ENCODE peak calls at places on chromosome 11, in four cellular contexts. Y is A549, R is K562, U is HepG2. F is an unnamed sample.

GRCh38 chr11:59779487-59779886 is 24.3 kb downstream of the STX3 start:
- DNase-seq in Y (no peak), R (no peak), U (no peak), F (no peak)

GRCh38 chr11:18270102-18270501 is 4.0 kb downstream of the SAA1 start:
- DNase-seq in Y (no peak), R (no peak), U (no peak), F (peak)

GRCh38 chr11:86638673-86639072 is 33.7 kb downstream of the ME3 start:
- DNase-seq in Y (no peak), R (no peak), U (no peak), F (no peak)

GRCh38 chr11:116927163-116927772 is 89.8 kb upstream of the APOA1 start:
- DNase-seq in Y (no peak), R (peak), U (peak), F (no peak)

GRCh38 chr11:70605846-70606245 is 207.5 kb downstream of the CTTN start:
- DNase-seq in Y (no peak), R (no peak), U (no peak), F (no peak)

GRCh38 chr11:69934861-69935494 is 115.8 kb upstream of the FGF3 start:
- DNase-seq in Y (peak), R (peak), U (no peak), F (peak)

GRCh38 chr11:27571151-27571840 is 64.7 kb upstream of the LIN7C start:
- DNase-seq in Y (no peak), R (no peak), U (no peak), F (peak)

GRCh38 chr11:14969922-14970323 is 2.2 kb downstream of the CALCA start:
- DNase-seq in Y (no peak), R (peak), U (peak), F (peak)

GRCh38 chr11:27395556-27396258 is 32.7 kb upstream of the CCDC34 start:
- DNase-seq in Y (peak), R (no peak), U (peak), F (peak)

GRCh38 chr11:117458275-117459120 is 130.8 kb downstream of the CEP164 start:
- DNase-seq in Y (no peak), R (no peak), U (no peak), F (no peak)

GRCh38 chr11:3163241-3163981 is 1.7 kb downstream of the OSBPL5 start:
- DNase-seq in Y (no peak), R (no peak), U (no peak), F (no peak)

GRCh38 chr11:57164317-57164716 is 17.4 kb upstream of the LRRC55 start:
- DNase-seq in Y (no peak), R (peak), U (no peak), F (no peak)

GRCh38 chr11:7559404-7560283 is 45.8 kb downstream of the PPFIBP2 start:
- DNase-seq in Y (no peak), R (no peak), U (no peak), F (no peak)
- TF ChIP-seq REST in Y (no peak), R (no peak), U (no peak), F (no peak)

GRCh38 chr11:36097219-36097650 is 153.4 kb downstream of the LDLRAD3 start:
- DNase-seq in Y (no peak), R (peak), U (no peak), F (no peak)
- TF ChIP-seq JUNB in Y (no peak), R (no peak), U (no peak), F (no peak)

DNA sequence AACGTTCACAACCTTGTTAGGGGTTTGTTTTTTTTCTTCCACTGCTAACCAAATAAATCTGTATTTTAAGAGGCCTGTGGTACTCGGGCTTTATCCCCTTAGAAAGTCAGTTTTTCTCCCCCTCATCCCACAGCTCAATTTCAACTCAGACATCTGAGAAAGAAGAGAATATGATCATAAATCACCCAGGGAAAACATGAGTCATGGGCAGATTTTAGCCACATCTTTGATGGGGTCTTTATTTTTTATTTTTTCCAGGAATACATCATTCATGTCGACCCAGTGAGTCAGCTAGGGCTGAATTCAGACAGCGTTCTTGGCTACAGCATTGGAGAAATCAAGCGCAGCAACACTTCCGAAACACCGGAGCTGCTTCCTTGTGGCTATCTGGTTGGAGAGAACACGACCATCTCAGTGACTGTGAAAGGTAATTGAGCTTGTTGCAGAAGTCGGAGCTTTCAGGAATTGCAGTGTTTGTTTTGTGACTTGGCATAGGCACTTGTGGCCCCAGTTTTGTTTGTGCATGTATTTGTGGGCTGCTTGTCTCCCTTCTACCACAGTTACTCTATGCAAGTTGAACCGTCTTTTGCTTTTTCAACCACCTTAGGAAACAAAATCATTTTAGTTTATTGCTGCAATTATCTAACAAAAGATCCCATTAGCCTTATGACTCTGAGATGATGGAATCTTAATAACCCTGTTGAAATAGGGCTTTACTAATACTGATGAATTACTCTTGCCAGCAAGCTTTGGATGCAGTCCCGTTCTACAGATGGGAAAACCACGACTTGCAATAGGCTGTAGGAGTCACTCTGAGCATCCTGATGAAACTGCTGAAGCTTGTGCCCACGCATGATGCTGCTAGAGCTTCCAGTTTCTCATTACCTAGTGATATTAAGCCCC is 62.7 kb downstream of the DBX1 start:
- DNase-seq in Y (no peak), R (peak), U (no peak), F (no peak)
- TF ChIP-seq REST in Y (no peak), R (no peak), U (no peak), F (no peak)

DNA sequence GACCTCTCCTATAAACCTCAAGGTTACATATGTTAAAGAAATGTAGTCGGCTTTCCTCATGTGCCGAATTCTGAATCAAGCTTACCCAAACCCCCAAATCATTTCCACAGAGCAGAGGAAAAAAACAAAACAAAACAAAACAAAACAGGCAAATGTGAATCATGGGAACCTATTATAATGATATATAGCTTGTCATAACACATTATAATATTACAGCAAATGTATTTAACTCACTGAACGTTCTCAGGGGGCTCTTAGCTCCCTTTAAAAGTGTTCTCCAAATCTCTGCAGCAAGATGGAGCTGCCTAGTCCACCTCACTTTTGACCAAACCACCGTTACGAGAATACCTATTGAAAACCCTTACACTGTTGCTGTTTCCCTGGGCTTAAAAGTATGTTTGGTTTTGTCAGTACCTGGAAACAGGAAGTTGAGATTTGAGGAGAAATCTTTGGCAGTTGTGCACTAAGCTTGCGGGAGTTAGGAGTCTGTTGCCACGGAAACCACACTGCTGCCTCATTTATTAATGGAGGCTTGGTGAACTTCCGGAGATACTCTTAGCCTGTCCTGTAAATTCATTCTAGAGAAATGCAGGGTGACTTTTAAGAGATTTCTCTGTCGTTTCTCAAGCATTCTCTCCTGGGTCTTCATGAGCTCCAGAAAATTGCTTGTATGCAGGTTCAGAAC is 167.0 kb upstream of the RASSF10 start:
- DNase-seq in Y (no peak), R (peak), U (no peak), F (peak)
- TF ChIP-seq JUNB in Y (no peak), R (no peak), U (no peak), F (no peak)

GRCh38 chr11:22624742-22625447 is 728 bp downstream of the FANCF start:
- DNase-seq in Y (peak), R (peak), U (peak), F (peak)
- TF ChIP-seq REST in Y (no peak), R (no peak), U (no peak), F (no peak)

GRCh38 chr11:119315139-119316016 is 1.6 kb downstream of the MCAM start:
- DNase-seq in Y (no peak), R (no peak), U (no peak), F (peak)
- TF ChIP-seq JUNB in Y (no peak), R (no peak), U (no peak), F (no peak)

F was measured in GM23338.